ENCODE peak calls at places on chromosomes 13 and 19, in six cellular contexts. T is lower lobe of right lung; H is psoas muscle; K is Caco-2; C is ascending aorta; I is CD8-positive, alpha-beta T cell. O is an unnamed sample.

GRCh38 chr19:46648070-46648960 is 12.3 kb upstream of the GNG8 start:
- DNase-seq in C (no peak), H (no peak), K (no peak), T (no peak), I (no peak), O (no peak)

GRCh38 chr13:86830046-86830445 is 841.1 kb upstream of the SLITRK5 start:
- DNase-seq in K (no peak), H (no peak), T (no peak), C (no peak), I (no peak), O (no peak)

GRCh38 chr19:48812094-48812929 is 1.5 kb upstream of the BCAT2 start:
- DNase-seq in I (peak; percentile 22), C (peak; percentile 66), K (peak; percentile 89), T (peak; percentile 93), H (peak; percentile 93), O (peak; percentile 28)

GRCh38 chr13:74889321-74889720 is 592.6 kb downstream of the TBC1D4 start:
- DNase-seq in T (no peak), K (no peak), H (no peak), C (no peak), I (no peak), O (no peak)

GRCh38 chr19:33562636-33563035 is 41.0 kb upstream of the PEPD start:
- DNase-seq in K (no peak), T (no peak), H (no peak), I (no peak), C (no peak), O (no peak)

GRCh38 chr13:100436099-100436498 is 152.5 kb downstream of the GGACT start:
- DNase-seq in C (no peak), K (no peak), H (no peak), I (no peak), T (no peak), O (no peak)

GRCh38 chr13:50075619-50076097 is 60.4 kb downstream of the KCNRG start:
- DNase-seq in C (no peak), H (no peak), T (no peak), K (no peak), I (no peak), O (no peak)

GRCh38 chr13:33264620-33264978 is 21.0 kb downstream of the STARD13 start:
- DNase-seq in H (peak; percentile 25), C (no peak), T (no peak), K (no peak), I (no peak), O (no peak)

GRCh38 chr13:101579291-101579802 is 126.9 kb downstream of the ITGBL1 start:
- DNase-seq in K (no peak), C (no peak), I (no peak), H (no peak), T (no peak), O (no peak)

GRCh38 chr13:105936816-105937215 is 598.6 kb downstream of the EFNB2 start:
- DNase-seq in C (no peak), T (no peak), H (no peak), I (no peak), K (no peak), O (no peak)

GRCh38 chr13:26660761-26661160 is 99.8 kb downstream of the GPR12 start:
- DNase-seq in I (no peak), H (no peak), K (no peak), T (no peak), C (no peak), O (no peak)

GRCh38 chr19:48900477-48901452 is 653 bp downstream of the NUCB1 start:
- DNase-seq in K (no peak), T (no peak), I (no peak), C (no peak), H (no peak), O (no peak)

GRCh38 chr13:47420012-47420411 is 523.2 kb upstream of the HTR2A start:
- DNase-seq in C (no peak), H (no peak), K (no peak), T (no peak), I (no peak), O (no peak)

GRCh38 chr13:110240352-110240751 is 66.6 kb downstream of the COL4A1 start:
- DNase-seq in K (no peak), T (no peak), H (no peak), C (no peak), I (no peak), O (no peak)
- H3K4me1 ChIP-seq in K (no peaks in the 10 kb centered on the region), T (peaks cover 33% of the 10 kb centered on the region), H (peaks cover 5% of the 10 kb centered on the region), C (peaks cover 63% of the 10 kb centered on the region), I (no peaks in the 10 kb centered on the region), O (no peaks in the 10 kb centered on the region)

GRCh38 chr13:20193142-20193923 is 595 bp upstream of the GJB2 start:
- DNase-seq in C (no peak), I (no peak), K (no peak), T (no peak), H (no peak), O (no peak)

GRCh38 chr13:20193924-20194631 is 1.3 kb upstream of the GJB2 start:
- DNase-seq in T (no peak), K (no peak), H (no peak), C (no peak), I (no peak), O (no peak)

GRCh38 chr13:20198781-20199180 is 6.0 kb upstream of the GJB2 start:
- DNase-seq in K (no peak), H (no peak), T (no peak), C (no peak), I (no peak), O (no peak)

GRCh38 chr13:20195846-20196245 is 3.1 kb upstream of the GJB2 start:
- DNase-seq in K (no peak), C (no peak), I (no peak), H (no peak), T (no peak), O (no peak)

GRCh38 chr13:20197361-20197834 is 4.7 kb upstream of the GJB2 start:
- DNase-seq in I (no peak), K (no peak), H (no peak), C (no peak), T (no peak), O (no peak)
- TF ChIP-seq CTCF in I (peak; percentile 78), K (peak; percentile 80), H (peak; percentile 71), C (peak; percentile 70), T (peak; percentile 74), O (peak; percentile 79)

GRCh38 chr19:19402656-19403372 is 2.7 kb upstream of the GATAD2A start:
- DNase-seq in C (no peak), T (no peak), I (no peak), K (no peak), H (no peak), O (no peak)
- H3K4me3 ChIP-seq in C (no peak overlapping the region), T (no peak overlapping the region), I (no peak overlapping the region), K (no peak overlapping the region), H (no peak overlapping the region), O (no peak overlapping the region)

GRCh38 chr19:41426116-41426841 is 895 bp downstream of the B3GNT8 start:
- DNase-seq in T (peak; percentile 57), I (no peak), H (no peak), K (no peak), C (no peak), O (no peak)
- H3K4me1 ChIP-seq in T (peaks cover 60% of the 10 kb centered on the region), I (peaks cover 25% of the 10 kb centered on the region), H (peaks cover 7% of the 10 kb centered on the region), K (peaks cover 13% of the 10 kb centered on the region), C (peaks cover 21% of the 10 kb centered on the region), O (peaks cover 41% of the 10 kb centered on the region)

DNA sequence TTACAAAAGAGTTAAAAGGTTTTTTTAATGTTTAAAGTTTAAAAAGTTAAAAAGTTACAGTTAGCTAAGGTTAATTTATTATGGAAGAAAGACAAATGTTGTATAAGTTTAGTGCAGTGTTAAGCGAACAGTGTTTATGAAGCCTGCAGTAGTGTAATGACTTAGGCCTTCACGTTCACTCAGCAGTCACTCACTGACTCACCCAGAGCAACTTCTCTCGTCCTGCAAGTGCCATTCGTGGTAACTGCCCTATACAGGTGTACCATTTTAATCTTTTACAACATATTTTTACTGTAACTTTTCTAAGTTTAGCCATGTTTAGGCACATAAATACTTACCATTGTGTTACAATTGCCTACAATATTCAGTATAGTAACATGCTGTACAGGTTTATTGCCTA is 398.2 kb upstream of the NBEA start:
- DNase-seq in T (no peak), I (no peak), K (no peak), H (no peak), C (no peak), O (no peak)
- TF ChIP-seq CTCF in T (no peak), I (no peak), K (no peak), H (no peak), C (no peak), O (no peak)

GRCh38 chr19:32037998-32038732 is 307.2 kb upstream of the ZNF507 start:
- DNase-seq in I (no peak), H (no peak), T (no peak), C (no peak), K (no peak), O (no peak)

GRCh38 chr19:32039446-32039845 is 306.0 kb upstream of the ZNF507 start:
- DNase-seq in K (no peak), C (no peak), I (no peak), T (no peak), H (no peak), O (no peak)

GRCh38 chr19:32040246-32040645 is 305.2 kb upstream of the ZNF507 start:
- DNase-seq in C (no peak), H (no peak), I (no peak), T (no peak), K (no peak), O (no peak)

DNA sequence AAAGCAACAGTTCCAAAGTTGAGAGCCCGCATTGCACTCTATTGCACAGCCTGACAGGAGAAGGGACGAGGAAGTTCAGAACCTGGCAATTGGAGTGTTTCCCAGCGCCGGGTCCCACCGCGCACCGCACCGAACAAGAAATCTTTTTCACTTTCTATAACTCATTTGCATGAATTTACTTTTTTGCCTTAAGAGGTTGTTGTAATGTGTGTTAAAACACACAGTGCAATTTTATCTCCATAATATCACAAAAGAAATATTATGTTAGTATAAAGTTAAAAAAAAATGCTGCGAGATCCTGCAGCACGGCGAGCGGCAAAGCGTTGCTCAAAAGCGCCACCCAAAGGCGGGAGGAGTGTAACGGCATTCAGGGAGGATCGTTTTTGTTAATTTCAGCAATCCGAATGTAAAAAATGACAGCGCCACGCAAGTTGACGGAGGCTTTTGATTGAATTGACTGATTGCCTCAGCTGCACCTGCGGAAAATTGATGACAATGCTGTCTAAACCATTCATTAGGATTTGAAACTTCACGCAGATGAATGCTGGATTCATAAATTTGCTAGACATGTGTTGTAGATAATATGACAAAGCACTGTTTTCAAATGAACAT is 303.6 kb upstream of the ZNF507 start:
- DNase-seq in I (no peak), K (no peak), H (peak; percentile 22), C (no peak), T (no peak), O (no peak)
- H3K4me3 ChIP-seq in I (no peak overlapping the region), K (no peak overlapping the region), H (no peak overlapping the region), C (peak overlapping the region; percentile 37), T (peak overlapping the region; percentile 49), O (peak overlapping the region; percentile 2)